ENCODE peak calls at places on chromosome 19, in ten cellular contexts. V is lung, W is hepatocyte, Z is AG04450, R is glutamatergic neuron, M is germinal center, E is right atrium auricular region, X is EH, B is SHP77, T is NCI-H446. I is an unnamed sample.

GRCh38 chr19:17404015-17404414 is 1.4 kb downstream of the BST2 start:
- DNase-seq in V (no peak), W (no peak), Z (no peak), R (no peak), M (no peak), E (no peak), X (no peak), B (no peak), T (no peak), I (no peak)

GRCh38 chr19:48501961-48502719 is 9.5 kb downstream of the LMTK3 start:
- DNase-seq in V (peak), W (peak), Z (no peak), R (no peak), M (peak), E (no peak), X (peak), B (peak), T (no peak), I (peak)

GRCh38 chr19:35760711-35761349 is 2.9 kb downstream of the PROSER3 start:
- DNase-seq in V (no peak), W (no peak), Z (no peak), R (no peak), M (no peak), E (no peak), X (peak), B (no peak), T (no peak), I (no peak)

GRCh38 chr19:15199652-15200574 is 882 bp downstream of the NOTCH3 start:
- DNase-seq in V (no peak), W (peak), Z (no peak), R (peak), M (no peak), E (no peak), X (peak), B (no peak), T (no peak), I (no peak)

GRCh38 chr19:40623403-40624239 is 22.5 kb downstream of the LTBP4 start:
- DNase-seq in V (no peak), W (peak), Z (no peak), R (peak), M (no peak), E (no peak), X (no peak), B (peak), T (peak), I (no peak)

GRCh38 chr19:10112895-10113591 is 1.6 kb downstream of the P2RY11 start:
- DNase-seq in V (no peak), W (peak), Z (no peak), R (peak), M (peak), E (no peak), X (peak), B (peak), T (no peak), I (no peak)

GRCh38 chr19:50705422-50706019 is 14.1 kb downstream of the SHANK1 start:
- DNase-seq in V (no peak), W (peak), Z (peak), R (no peak), M (peak), E (no peak), X (peak), B (peak), T (peak), I (no peak)

GRCh38 chr19:21749090-21749489 is 18.3 kb downstream of the ZNF100 start:
- DNase-seq in V (no peak), W (no peak), Z (no peak), R (no peak), M (no peak), E (no peak), X (peak), B (no peak), T (no peak), I (no peak)

GRCh38 chr19:17860331-17860992 is 752 bp downstream of the RPL18A start:
- DNase-seq in V (no peak), W (no peak), Z (no peak), R (no peak), M (no peak), E (no peak), X (no peak), B (no peak), T (no peak), I (no peak)

GRCh38 chr19:3557461-3558248 is at the start of gene MFSD12:
- DNase-seq in V (peak), W (peak), Z (peak), R (peak), M (peak), E (peak), X (peak), B (peak), T (peak), I (peak)

GRCh38 chr19:7145494-7145893 is 76.0 kb downstream of the ZNF557 start:
- DNase-seq in V (no peak), W (no peak), Z (no peak), R (no peak), M (no peak), E (no peak), X (peak), B (no peak), T (no peak), I (no peak)

GRCh38 chr19:15769586-15769985 is 17.9 kb upstream of the OR10H5 start:
- DNase-seq in V (no peak), W (no peak), Z (no peak), R (no peak), M (no peak), E (no peak), X (no peak), B (no peak), T (no peak), I (no peak)

GRCh38 chr19:11164879-11165406 is 9.4 kb upstream of the SPC24 start:
- DNase-seq in V (peak), W (peak), Z (no peak), R (no peak), M (no peak), E (peak), X (peak), B (no peak), T (peak), I (peak)

GRCh38 chr19:3131168-3131567 is 4.7 kb upstream of the GNA15 start:
- DNase-seq in V (no peak), W (no peak), Z (no peak), R (no peak), M (no peak), E (no peak), X (no peak), B (no peak), T (no peak), I (no peak)

GRCh38 chr19:13881692-13882418 is 4.9 kb downstream of the NANOS3 start:
- DNase-seq in V (no peak), W (no peak), Z (no peak), R (no peak), M (no peak), E (no peak), X (peak), B (peak), T (no peak), I (no peak)

GRCh38 chr19:48638831-48639381 is 1.7 kb upstream of the DBP start:
- DNase-seq in V (no peak), W (peak), Z (no peak), R (no peak), M (no peak), E (no peak), X (no peak), B (no peak), T (no peak), I (no peak)

GRCh38 chr19:50720921-50721291 is 1.3 kb upstream of the SHANK1 start:
- DNase-seq in V (no peak), W (no peak), Z (no peak), R (no peak), M (no peak), E (no peak), X (peak), B (no peak), T (no peak), I (no peak)

GRCh38 chr19:37943480-37943879 is 36.5 kb downstream of the SIPA1L3 start:
- DNase-seq in V (no peak), W (peak), Z (no peak), R (no peak), M (no peak), E (no peak), X (no peak), B (no peak), T (no peak), I (no peak)

GRCh38 chr19:48506138-48506733 is 5.4 kb downstream of the LMTK3 start:
- DNase-seq in V (no peak), W (no peak), Z (no peak), R (no peak), M (peak), E (no peak), X (peak), B (peak), T (peak), I (no peak)

GRCh38 chr19:2768365-2769132 is 14.5 kb downstream of the SGTA start:
- DNase-seq in V (no peak), W (no peak), Z (no peak), R (no peak), M (no peak), E (no peak), X (no peak), B (no peak), T (no peak), I (no peak)

GRCh38 chr19:47471381-47471732 is 336 bp downstream of the SLC8A2 start:
- DNase-seq in V (no peak), W (no peak), Z (no peak), R (no peak), M (no peak), E (no peak), X (no peak), B (no peak), T (no peak), I (no peak)

GRCh38 chr19:45878043-45878794 is 7.7 kb downstream of the IRF2BP1 start:
- DNase-seq in V (peak), W (peak), Z (no peak), R (no peak), M (no peak), E (no peak), X (no peak), B (no peak), T (no peak), I (no peak)

GRCh38 chr19:48127561-48127960 is 16.9 kb upstream of the PLA2G4C start:
- DNase-seq in V (no peak), W (no peak), Z (no peak), R (no peak), M (no peak), E (no peak), X (no peak), B (no peak), T (no peak), I (no peak)

GRCh38 chr19:38003427-38004099 is 96.6 kb downstream of the SIPA1L3 start:
- DNase-seq in V (peak), W (peak), Z (peak), R (peak), M (peak), E (peak), X (peak), B (peak), T (peak), I (peak)

GRCh38 chr19:10516671-10517286 is 468 bp downstream of the S1PR5 start:
- DNase-seq in V (no peak), W (no peak), Z (no peak), R (no peak), M (no peak), E (no peak), X (peak), B (no peak), T (no peak), I (no peak)